ENCODE peak calls at places on chromosome 19, in ten cellular contexts. One of them, this sample, is unnamed.

GRCh38 chr19:52099497-52100138 is 4.1 kb upstream of the ZNF841 start:
- DNase-seq in RCC 7860: no peak
- DNase-seq in fibroblast of villous mesenchyme: peak; percentile 41
- DNase-seq in Caco-2: no peak
- DNase-seq in GOT3: no peak
- DNase-seq in astrocyte of the hippocampus: no peak
- DNase-seq in occipital lobe: no peak
- DNase-seq in D341Med: no peak
- DNase-seq in T-helper 1 cell: no peak
- DNase-seq in lower leg skin: no peak
- DNase-seq in this sample: no peak

GRCh38 chr19:6252066-6252465 is 27.7 kb downstream of the MLLT1 start:
- DNase-seq in RCC 7860: no peak
- DNase-seq in fibroblast of villous mesenchyme: no peak
- DNase-seq in Caco-2: no peak
- DNase-seq in GOT3: no peak
- DNase-seq in astrocyte of the hippocampus: no peak
- DNase-seq in occipital lobe: no peak
- DNase-seq in D341Med: no peak
- DNase-seq in T-helper 1 cell: no peak
- DNase-seq in lower leg skin: no peak
- DNase-seq in this sample: peak; percentile 40

GRCh38 chr19:31356587-31357314 is 7.5 kb upstream of the TSHZ3 start:
- DNase-seq in RCC 7860: no peak
- DNase-seq in fibroblast of villous mesenchyme: no peak
- DNase-seq in Caco-2: no peak
- DNase-seq in GOT3: no peak
- DNase-seq in astrocyte of the hippocampus: peak; percentile 39
- DNase-seq in occipital lobe: no peak
- DNase-seq in D341Med: no peak
- DNase-seq in T-helper 1 cell: no peak
- DNase-seq in lower leg skin: no peak
- DNase-seq in this sample: no peak

GRCh38 chr19:2974342-2974932 is 2.9 kb upstream of the TLE6 start:
- DNase-seq in RCC 7860: no peak
- DNase-seq in fibroblast of villous mesenchyme: peak; percentile 94
- DNase-seq in Caco-2: no peak
- DNase-seq in GOT3: no peak
- DNase-seq in astrocyte of the hippocampus: no peak
- DNase-seq in occipital lobe: peak; percentile 20
- DNase-seq in D341Med: no peak
- DNase-seq in T-helper 1 cell: no peak
- DNase-seq in lower leg skin: peak; percentile 75
- DNase-seq in this sample: peak; percentile 36

GRCh38 chr19:18160792-18161690 is 8.1 kb downstream of the PIK3R2 start:
- DNase-seq in RCC 7860: peak; percentile 17
- DNase-seq in fibroblast of villous mesenchyme: peak; percentile 63
- DNase-seq in Caco-2: peak; percentile 38
- DNase-seq in GOT3: no peak
- DNase-seq in astrocyte of the hippocampus: peak; percentile 89
- DNase-seq in occipital lobe: peak; percentile 48
- DNase-seq in D341Med: peak; percentile 97
- DNase-seq in T-helper 1 cell: peak; percentile 61
- DNase-seq in lower leg skin: no peak
- DNase-seq in this sample: peak; percentile 63

GRCh38 chr19:43450545-43450997 is 14.8 kb downstream of the LYPD3 start:
- DNase-seq in RCC 7860: peak; percentile 39
- DNase-seq in fibroblast of villous mesenchyme: no peak
- DNase-seq in Caco-2: no peak
- DNase-seq in GOT3: no peak
- DNase-seq in astrocyte of the hippocampus: peak; percentile 83
- DNase-seq in occipital lobe: no peak
- DNase-seq in D341Med: no peak
- DNase-seq in T-helper 1 cell: no peak
- DNase-seq in lower leg skin: no peak
- DNase-seq in this sample: no peak

GRCh38 chr19:13579388-13580060 is 73.2 kb upstream of the CACNA1A start:
- DNase-seq in RCC 7860: no peak
- DNase-seq in fibroblast of villous mesenchyme: no peak
- DNase-seq in Caco-2: no peak
- DNase-seq in GOT3: no peak
- DNase-seq in astrocyte of the hippocampus: peak; percentile 40
- DNase-seq in occipital lobe: no peak
- DNase-seq in D341Med: no peak
- DNase-seq in T-helper 1 cell: no peak
- DNase-seq in lower leg skin: no peak
- DNase-seq in this sample: no peak

GRCh38 chr19:48400018-48400742 is 6.7 kb downstream of the GRIN2D start:
- DNase-seq in RCC 7860: no peak
- DNase-seq in fibroblast of villous mesenchyme: peak; percentile 52
- DNase-seq in Caco-2: peak; percentile 76
- DNase-seq in GOT3: peak; percentile 38
- DNase-seq in astrocyte of the hippocampus: peak; percentile 59
- DNase-seq in occipital lobe: no peak
- DNase-seq in D341Med: no peak
- DNase-seq in T-helper 1 cell: no peak
- DNase-seq in lower leg skin: no peak
- DNase-seq in this sample: no peak

GRCh38 chr19:38043649-38044144 is 136.7 kb downstream of the SIPA1L3 start:
- DNase-seq in RCC 7860: no peak
- DNase-seq in fibroblast of villous mesenchyme: no peak
- DNase-seq in Caco-2: no peak
- DNase-seq in GOT3: no peak
- DNase-seq in astrocyte of the hippocampus: no peak
- DNase-seq in occipital lobe: no peak
- DNase-seq in D341Med: no peak
- DNase-seq in T-helper 1 cell: no peak
- DNase-seq in lower leg skin: no peak
- DNase-seq in this sample: no peak

GRCh38 chr19:13093407-13094284 is 9.0 kb downstream of the LYL1 start:
- DNase-seq in RCC 7860: peak; percentile 63
- DNase-seq in fibroblast of villous mesenchyme: peak; percentile 83
- DNase-seq in Caco-2: peak; percentile 76
- DNase-seq in GOT3: no peak
- DNase-seq in astrocyte of the hippocampus: peak; percentile 92
- DNase-seq in occipital lobe: peak; percentile 73
- DNase-seq in D341Med: peak; percentile 91
- DNase-seq in T-helper 1 cell: peak; percentile 53
- DNase-seq in lower leg skin: peak; percentile 86
- DNase-seq in this sample: peak; percentile 88

GRCh38 chr19:17706750-17707181 is 12.5 kb upstream of the MAP1S start:
- DNase-seq in RCC 7860: no peak
- DNase-seq in fibroblast of villous mesenchyme: peak; percentile 35
- DNase-seq in Caco-2: peak; percentile 23
- DNase-seq in GOT3: no peak
- DNase-seq in astrocyte of the hippocampus: peak; percentile 50
- DNase-seq in occipital lobe: peak; percentile 64
- DNase-seq in D341Med: peak; percentile 59
- DNase-seq in T-helper 1 cell: no peak
- DNase-seq in lower leg skin: no peak
- DNase-seq in this sample: peak; percentile 89

GRCh38 chr19:1469936-1470863 is 8.8 kb downstream of the C19orf25 start:
- DNase-seq in RCC 7860: no peak
- DNase-seq in fibroblast of villous mesenchyme: peak; percentile 51
- DNase-seq in Caco-2: peak; percentile 78
- DNase-seq in GOT3: no peak
- DNase-seq in astrocyte of the hippocampus: peak; percentile 57
- DNase-seq in occipital lobe: no peak
- DNase-seq in D341Med: peak; percentile 96
- DNase-seq in T-helper 1 cell: peak; percentile 51
- DNase-seq in lower leg skin: no peak
- DNase-seq in this sample: peak; percentile 42

GRCh38 chr19:10114651-10115391 is 3.3 kb downstream of the P2RY11 start:
- DNase-seq in RCC 7860: no peak
- DNase-seq in fibroblast of villous mesenchyme: no peak
- DNase-seq in Caco-2: no peak
- DNase-seq in GOT3: no peak
- DNase-seq in astrocyte of the hippocampus: no peak
- DNase-seq in occipital lobe: no peak
- DNase-seq in D341Med: no peak
- DNase-seq in T-helper 1 cell: no peak
- DNase-seq in lower leg skin: no peak
- DNase-seq in this sample: no peak

GRCh38 chr19:47598407-47599349 is 10.3 kb upstream of the BICRA start:
- DNase-seq in RCC 7860: peak; percentile 78
- DNase-seq in fibroblast of villous mesenchyme: peak; percentile 97
- DNase-seq in Caco-2: peak; percentile 83
- DNase-seq in GOT3: peak; percentile 33
- DNase-seq in astrocyte of the hippocampus: peak; percentile 95
- DNase-seq in occipital lobe: peak; percentile 13
- DNase-seq in D341Med: no peak
- DNase-seq in T-helper 1 cell: no peak
- DNase-seq in lower leg skin: peak; percentile 66
- DNase-seq in this sample: no peak

GRCh38 chr19:49064768-49065611 is at the start of gene NTF4:
- DNase-seq in RCC 7860: no peak
- DNase-seq in fibroblast of villous mesenchyme: peak; percentile 30
- DNase-seq in Caco-2: peak; percentile 92
- DNase-seq in GOT3: no peak
- DNase-seq in astrocyte of the hippocampus: peak; percentile 79
- DNase-seq in occipital lobe: no peak
- DNase-seq in D341Med: peak; percentile 73
- DNase-seq in T-helper 1 cell: no peak
- DNase-seq in lower leg skin: no peak
- DNase-seq in this sample: no peak

GRCh38 chr19:650121-650520 is 10.4 kb downstream of the FGF22 start:
- DNase-seq in RCC 7860: no peak
- DNase-seq in fibroblast of villous mesenchyme: no peak
- DNase-seq in Caco-2: no peak
- DNase-seq in GOT3: no peak
- DNase-seq in astrocyte of the hippocampus: no peak
- DNase-seq in occipital lobe: no peak
- DNase-seq in D341Med: no peak
- DNase-seq in T-helper 1 cell: no peak
- DNase-seq in lower leg skin: no peak
- DNase-seq in this sample: no peak

GRCh38 chr19:27744926-27745844 is 1467.8 kb downstream of the UQCRFS1 start:
- DNase-seq in RCC 7860: no peak
- DNase-seq in fibroblast of villous mesenchyme: no peak
- DNase-seq in Caco-2: no peak
- DNase-seq in GOT3: no peak
- DNase-seq in astrocyte of the hippocampus: peak; percentile 89
- DNase-seq in occipital lobe: no peak
- DNase-seq in D341Med: no peak
- DNase-seq in T-helper 1 cell: no peak
- DNase-seq in lower leg skin: peak; percentile 6
- DNase-seq in this sample: no peak

GRCh38 chr19:18995804-18996241 is 37.5 kb downstream of the SUGP2 start:
- DNase-seq in RCC 7860: peak; percentile 41
- DNase-seq in fibroblast of villous mesenchyme: peak; percentile 92
- DNase-seq in Caco-2: peak; percentile 74
- DNase-seq in GOT3: no peak
- DNase-seq in astrocyte of the hippocampus: peak; percentile 96
- DNase-seq in occipital lobe: peak; percentile 65
- DNase-seq in D341Med: peak; percentile 85
- DNase-seq in T-helper 1 cell: no peak
- DNase-seq in lower leg skin: no peak
- DNase-seq in this sample: peak; percentile 75

GRCh38 chr19:13979224-13979623 is 26.9 kb downstream of the RFX1 start:
- DNase-seq in RCC 7860: no peak
- DNase-seq in fibroblast of villous mesenchyme: no peak
- DNase-seq in Caco-2: peak; percentile 22
- DNase-seq in GOT3: no peak
- DNase-seq in astrocyte of the hippocampus: no peak
- DNase-seq in occipital lobe: no peak
- DNase-seq in D341Med: no peak
- DNase-seq in T-helper 1 cell: no peak
- DNase-seq in lower leg skin: no peak
- DNase-seq in this sample: no peak

GRCh38 chr19:14375582-14376291 is 5.5 kb upstream of the ADGRE5 start:
- DNase-seq in RCC 7860: no peak
- DNase-seq in fibroblast of villous mesenchyme: peak; percentile 29
- DNase-seq in Caco-2: no peak
- DNase-seq in GOT3: no peak
- DNase-seq in astrocyte of the hippocampus: no peak
- DNase-seq in occipital lobe: no peak
- DNase-seq in D341Med: no peak
- DNase-seq in T-helper 1 cell: no peak
- DNase-seq in lower leg skin: no peak
- DNase-seq in this sample: no peak

GRCh38 chr19:17405250-17406038 is at the start of gene BST2:
- DNase-seq in RCC 7860: peak; percentile 93
- DNase-seq in fibroblast of villous mesenchyme: peak; percentile 96
- DNase-seq in Caco-2: peak; percentile 74
- DNase-seq in GOT3: no peak
- DNase-seq in astrocyte of the hippocampus: peak; percentile 76
- DNase-seq in occipital lobe: no peak
- DNase-seq in D341Med: no peak
- DNase-seq in T-helper 1 cell: no peak
- DNase-seq in lower leg skin: no peak
- DNase-seq in this sample: peak; percentile 19

GRCh38 chr19:56312337-56312736 is 2.3 kb downstream of the ZSCAN5A start:
- DNase-seq in RCC 7860: no peak
- DNase-seq in fibroblast of villous mesenchyme: no peak
- DNase-seq in Caco-2: no peak
- DNase-seq in GOT3: no peak
- DNase-seq in astrocyte of the hippocampus: no peak
- DNase-seq in occipital lobe: no peak
- DNase-seq in D341Med: no peak
- DNase-seq in T-helper 1 cell: no peak
- DNase-seq in lower leg skin: no peak
- DNase-seq in this sample: no peak

GRCh38 chr19:29961311-29961710 is 19.3 kb downstream of the URI1 start:
- DNase-seq in RCC 7860: no peak
- DNase-seq in fibroblast of villous mesenchyme: no peak
- DNase-seq in Caco-2: no peak
- DNase-seq in GOT3: no peak
- DNase-seq in astrocyte of the hippocampus: no peak
- DNase-seq in occipital lobe: no peak
- DNase-seq in D341Med: no peak
- DNase-seq in T-helper 1 cell: no peak
- DNase-seq in lower leg skin: no peak
- DNase-seq in this sample: no peak

GRCh38 chr19:12953456-12954149 is 3.4 kb downstream of the GADD45GIP1 start:
- DNase-seq in RCC 7860: no peak
- DNase-seq in fibroblast of villous mesenchyme: no peak
- DNase-seq in Caco-2: no peak
- DNase-seq in GOT3: no peak
- DNase-seq in astrocyte of the hippocampus: no peak
- DNase-seq in occipital lobe: no peak
- DNase-seq in D341Med: peak; percentile 54
- DNase-seq in T-helper 1 cell: no peak
- DNase-seq in lower leg skin: no peak
- DNase-seq in this sample: no peak

GRCh38 chr19:1756264-1756663 is 3.0 kb downstream of the ONECUT3 start:
- DNase-seq in RCC 7860: no peak
- DNase-seq in fibroblast of villous mesenchyme: no peak
- DNase-seq in Caco-2: no peak
- DNase-seq in GOT3: no peak
- DNase-seq in astrocyte of the hippocampus: no peak
- DNase-seq in occipital lobe: no peak
- DNase-seq in D341Med: no peak
- DNase-seq in T-helper 1 cell: no peak
- DNase-seq in lower leg skin: no peak
- DNase-seq in this sample: no peak

GRCh38 chr19:8481616-8482015 is 20.8 kb downstream of the PRAM1 start:
- DNase-seq in RCC 7860: no peak
- DNase-seq in fibroblast of villous mesenchyme: no peak
- DNase-seq in Caco-2: no peak
- DNase-seq in GOT3: no peak
- DNase-seq in astrocyte of the hippocampus: no peak
- DNase-seq in occipital lobe: no peak
- DNase-seq in D341Med: no peak
- DNase-seq in T-helper 1 cell: no peak
- DNase-seq in lower leg skin: no peak
- DNase-seq in this sample: no peak

GRCh38 chr19:13953021-13953531 is 767 bp downstream of the DCAF15 start:
- DNase-seq in RCC 7860: peak; percentile 34
- DNase-seq in fibroblast of villous mesenchyme: peak; percentile 70
- DNase-seq in Caco-2: no peak
- DNase-seq in GOT3: no peak
- DNase-seq in astrocyte of the hippocampus: peak; percentile 65
- DNase-seq in occipital lobe: no peak
- DNase-seq in D341Med: no peak
- DNase-seq in T-helper 1 cell: no peak
- DNase-seq in lower leg skin: peak; percentile 34
- DNase-seq in this sample: no peak

GRCh38 chr19:4049432-4049831 is 17.3 kb downstream of the ZBTB7A start:
- DNase-seq in RCC 7860: no peak
- DNase-seq in fibroblast of villous mesenchyme: no peak
- DNase-seq in Caco-2: no peak
- DNase-seq in GOT3: no peak
- DNase-seq in astrocyte of the hippocampus: no peak
- DNase-seq in occipital lobe: no peak
- DNase-seq in D341Med: no peak
- DNase-seq in T-helper 1 cell: no peak
- DNase-seq in lower leg skin: no peak
- DNase-seq in this sample: no peak